ENCODE peak calls at places on chromosomes 7 and 10, in six cellular contexts. One of them, this sample, is unnamed. For H3K27me3 and H3K9me3, the result is how much of the 10 kb centered on the place peaks cover.

GRCh38 chr7:43220250-43220649 is 107.8 kb downstream of the HECW1 start:
- DNase-seq in CD8-positive, alpha-beta T cell: no peak
- DNase-seq in lung: no peak
- DNase-seq in IMR-90: peak
- DNase-seq in effector memory CD4-positive, alpha-beta T cell: no peak
- DNase-seq in AG04450: peak
- DNase-seq in this sample: no peak

GRCh38 chr7:150978136-150978789 is at the start of gene KCNH2:
- DNase-seq in CD8-positive, alpha-beta T cell: no peak
- DNase-seq in lung: no peak
- DNase-seq in IMR-90: no peak
- DNase-seq in effector memory CD4-positive, alpha-beta T cell: peak
- DNase-seq in AG04450: no peak
- DNase-seq in this sample: no peak

GRCh38 chr7:108012499-108013430 is 9.8 kb upstream of the LAMB1 start:
- DNase-seq in CD8-positive, alpha-beta T cell: no peak
- DNase-seq in lung: no peak
- DNase-seq in IMR-90: peak
- DNase-seq in effector memory CD4-positive, alpha-beta T cell: no peak
- DNase-seq in AG04450: no peak
- DNase-seq in this sample: no peak

GRCh38 chr10:31896972-31897384 is 31.7 kb downstream of the ARHGAP12 start:
- DNase-seq in CD8-positive, alpha-beta T cell: no peak
- DNase-seq in lung: no peak
- DNase-seq in IMR-90: peak
- DNase-seq in effector memory CD4-positive, alpha-beta T cell: no peak
- DNase-seq in AG04450: no peak
- DNase-seq in this sample: no peak

GRCh38 chr7:148485618-148486017 is 104.9 kb upstream of the C7orf33 start:
- DNase-seq in CD8-positive, alpha-beta T cell: no peak
- DNase-seq in lung: no peak
- DNase-seq in IMR-90: no peak
- DNase-seq in effector memory CD4-positive, alpha-beta T cell: no peak
- DNase-seq in AG04450: no peak
- DNase-seq in this sample: no peak

GRCh38 chr7:94301024-94301588 is 93.6 kb upstream of the COL1A2 start:
- DNase-seq in CD8-positive, alpha-beta T cell: no peak
- DNase-seq in lung: peak
- DNase-seq in IMR-90: peak
- DNase-seq in effector memory CD4-positive, alpha-beta T cell: no peak
- DNase-seq in AG04450: peak
- DNase-seq in this sample: peak

GRCh38 chr10:79063661-79064490 is 4.9 kb upstream of the ZMIZ1 start:
- DNase-seq in CD8-positive, alpha-beta T cell: peak
- DNase-seq in lung: no peak
- DNase-seq in IMR-90: no peak
- DNase-seq in effector memory CD4-positive, alpha-beta T cell: no peak
- DNase-seq in AG04450: no peak
- DNase-seq in this sample: no peak

GRCh38 chr7:104960741-104961479 is 53.1 kb upstream of the KMT2E start:
- DNase-seq in CD8-positive, alpha-beta T cell: no peak
- DNase-seq in lung: no peak
- DNase-seq in IMR-90: no peak
- DNase-seq in effector memory CD4-positive, alpha-beta T cell: no peak
- DNase-seq in AG04450: no peak
- DNase-seq in this sample: no peak

GRCh38 chr7:946256-946996 is 8.1 kb downstream of the ADAP1 start:
- DNase-seq in CD8-positive, alpha-beta T cell: no peak
- DNase-seq in lung: no peak
- DNase-seq in IMR-90: no peak
- DNase-seq in effector memory CD4-positive, alpha-beta T cell: no peak
- DNase-seq in AG04450: no peak
- DNase-seq in this sample: no peak

GRCh38 chr7:101875215-101875846 is 57.9 kb downstream of the CUX1 start:
- DNase-seq in CD8-positive, alpha-beta T cell: no peak
- DNase-seq in lung: no peak
- DNase-seq in IMR-90: no peak
- DNase-seq in effector memory CD4-positive, alpha-beta T cell: no peak
- DNase-seq in AG04450: no peak
- DNase-seq in this sample: no peak

GRCh38 chr7:151690597-151690996 is 170.9 kb upstream of the RHEB start:
- DNase-seq in CD8-positive, alpha-beta T cell: no peak
- DNase-seq in lung: no peak
- DNase-seq in IMR-90: peak
- DNase-seq in effector memory CD4-positive, alpha-beta T cell: no peak
- DNase-seq in AG04450: no peak
- DNase-seq in this sample: no peak

GRCh38 chr10:133415752-133416151 is 8.7 kb downstream of the SPRN start:
- DNase-seq in CD8-positive, alpha-beta T cell: no peak
- DNase-seq in lung: no peak
- DNase-seq in IMR-90: no peak
- DNase-seq in effector memory CD4-positive, alpha-beta T cell: no peak
- DNase-seq in AG04450: no peak
- DNase-seq in this sample: no peak

GRCh38 chr10:12908773-12909172 is 92.7 kb downstream of the CCDC3 start:
- DNase-seq in CD8-positive, alpha-beta T cell: no peak
- DNase-seq in lung: no peak
- DNase-seq in IMR-90: no peak
- DNase-seq in effector memory CD4-positive, alpha-beta T cell: no peak
- DNase-seq in AG04450: no peak
- DNase-seq in this sample: no peak

GRCh38 chr10:119849031-119849789 is 23.4 kb downstream of the MCMBP start:
- DNase-seq in CD8-positive, alpha-beta T cell: no peak
- DNase-seq in lung: no peak
- DNase-seq in IMR-90: peak
- DNase-seq in effector memory CD4-positive, alpha-beta T cell: no peak
- DNase-seq in AG04450: peak
- DNase-seq in this sample: no peak

GRCh38 chr7:47735431-47736345 is 153.8 kb upstream of the TNS3 start:
- DNase-seq in CD8-positive, alpha-beta T cell: no peak
- DNase-seq in lung: no peak
- DNase-seq in IMR-90: no peak
- DNase-seq in effector memory CD4-positive, alpha-beta T cell: no peak
- DNase-seq in AG04450: no peak
- DNase-seq in this sample: no peak

GRCh38 chr7:28957064-28957821 is 887 bp downstream of the TRIL start:
- DNase-seq in CD8-positive, alpha-beta T cell: no peak
- DNase-seq in lung: peak
- DNase-seq in IMR-90: no peak
- DNase-seq in effector memory CD4-positive, alpha-beta T cell: no peak
- DNase-seq in AG04450: no peak
- DNase-seq in this sample: no peak

GRCh38 chr10:132592790-132593788 is 55.5 kb downstream of the INPP5A start:
- DNase-seq in CD8-positive, alpha-beta T cell: no peak
- DNase-seq in lung: no peak
- DNase-seq in IMR-90: no peak
- DNase-seq in effector memory CD4-positive, alpha-beta T cell: no peak
- DNase-seq in AG04450: no peak
- DNase-seq in this sample: no peak

GRCh38 chr10:36494386-36494785 is 631.0 kb upstream of the ANKRD30A start:
- DNase-seq in CD8-positive, alpha-beta T cell: no peak
- DNase-seq in lung: no peak
- DNase-seq in IMR-90: peak
- DNase-seq in effector memory CD4-positive, alpha-beta T cell: no peak
- DNase-seq in AG04450: no peak
- DNase-seq in this sample: no peak

GRCh38 chr7:129188892-129189660 is 643 bp downstream of the SMO start:
- DNase-seq in CD8-positive, alpha-beta T cell: no peak
- DNase-seq in lung: no peak
- DNase-seq in IMR-90: peak
- DNase-seq in effector memory CD4-positive, alpha-beta T cell: no peak
- DNase-seq in AG04450: no peak
- DNase-seq in this sample: no peak
- H3K27me3 ChIP-seq in CD8-positive, alpha-beta T cell: under half
- H3K27me3 ChIP-seq in lung: under half
- H3K27me3 ChIP-seq in IMR-90: under half
- H3K27me3 ChIP-seq in effector memory CD4-positive, alpha-beta T cell: under half
- H3K27me3 ChIP-seq in AG04450: under half
- H3K27me3 ChIP-seq in this sample: under half

DNA sequence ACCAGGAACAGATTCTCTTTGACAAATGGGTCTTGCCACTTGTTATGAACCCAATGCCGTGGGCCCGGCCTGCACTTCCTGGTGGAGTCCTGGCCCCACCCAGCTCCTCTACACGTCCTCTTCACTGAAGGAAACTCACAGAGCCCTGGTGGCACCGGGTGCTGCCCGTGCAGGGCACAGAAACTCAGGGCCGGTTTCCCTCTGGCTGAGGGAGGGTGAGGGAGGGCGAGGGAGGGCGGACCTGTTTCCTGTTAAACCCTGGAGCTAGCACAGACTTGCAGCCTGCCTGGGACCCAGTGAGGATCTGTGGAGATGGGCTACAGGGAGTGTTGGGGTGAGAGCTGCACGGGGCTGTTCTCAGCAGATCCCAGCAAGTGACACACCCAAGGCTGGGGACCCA is 596.3 kb downstream of the PTPRN2 start:
- DNase-seq in CD8-positive, alpha-beta T cell: no peak
- DNase-seq in lung: no peak
- DNase-seq in IMR-90: no peak
- DNase-seq in effector memory CD4-positive, alpha-beta T cell: no peak
- DNase-seq in AG04450: no peak
- DNase-seq in this sample: no peak
- H3K9me3 ChIP-seq in CD8-positive, alpha-beta T cell: under half
- H3K9me3 ChIP-seq in lung: under half
- H3K9me3 ChIP-seq in IMR-90: half or more
- H3K9me3 ChIP-seq in effector memory CD4-positive, alpha-beta T cell: under half
- H3K9me3 ChIP-seq in AG04450: half or more
- H3K9me3 ChIP-seq in this sample: under half

GRCh38 chr10:100742936-100743335 is 2.4 kb upstream of the PAX2 start:
- DNase-seq in CD8-positive, alpha-beta T cell: no peak
- DNase-seq in lung: no peak
- DNase-seq in IMR-90: no peak
- DNase-seq in effector memory CD4-positive, alpha-beta T cell: no peak
- DNase-seq in AG04450: no peak
- DNase-seq in this sample: no peak
- H3K27me3 ChIP-seq in CD8-positive, alpha-beta T cell: half or more
- H3K27me3 ChIP-seq in lung: under half
- H3K27me3 ChIP-seq in IMR-90: half or more
- H3K27me3 ChIP-seq in effector memory CD4-positive, alpha-beta T cell: half or more
- H3K27me3 ChIP-seq in AG04450: half or more
- H3K27me3 ChIP-seq in this sample: half or more

GRCh38 chr7:157936976-157937375 is 600.2 kb downstream of the DNAJB6 start:
- DNase-seq in CD8-positive, alpha-beta T cell: no peak
- DNase-seq in lung: no peak
- DNase-seq in IMR-90: no peak
- DNase-seq in effector memory CD4-positive, alpha-beta T cell: no peak
- DNase-seq in AG04450: no peak
- DNase-seq in this sample: no peak
- H3K9me3 ChIP-seq in CD8-positive, alpha-beta T cell: under half
- H3K9me3 ChIP-seq in lung: under half
- H3K9me3 ChIP-seq in IMR-90: half or more
- H3K9me3 ChIP-seq in effector memory CD4-positive, alpha-beta T cell: under half
- H3K9me3 ChIP-seq in AG04450: half or more
- H3K9me3 ChIP-seq in this sample: under half